ENCODE peak calls at places on chromosomes 16 and 17, in nine cellular contexts. One of them, this sample, is unnamed.

GRCh38 chr17:50307654-50308053 is 33.4 kb downstream of the TMEM92 start:
- DNase-seq in SK-N-SH: no peak
- DNase-seq in ovary: no peak
- DNase-seq in A549: no peak
- DNase-seq in tibial nerve: no peak
- DNase-seq in GM12878: no peak
- DNase-seq in stomach: peak; percentile 84
- DNase-seq in transverse colon: no peak
- DNase-seq in suprapubic skin: no peak
- DNase-seq in this sample: no peak

GRCh38 chr16:46839986-46840443 is 9.0 kb upstream of the C16orf87 start:
- DNase-seq in SK-N-SH: no peak
- DNase-seq in ovary: no peak
- DNase-seq in A549: no peak
- DNase-seq in tibial nerve: no peak
- DNase-seq in GM12878: no peak
- DNase-seq in stomach: no peak
- DNase-seq in transverse colon: no peak
- DNase-seq in suprapubic skin: no peak
- DNase-seq in this sample: no peak

GRCh38 chr16:50747206-50747956 is 5.5 kb downstream of the CYLD start:
- DNase-seq in SK-N-SH: peak; percentile 30
- DNase-seq in ovary: no peak
- DNase-seq in A549: peak; percentile 22
- DNase-seq in tibial nerve: no peak
- DNase-seq in GM12878: peak; percentile 57
- DNase-seq in stomach: no peak
- DNase-seq in transverse colon: no peak
- DNase-seq in suprapubic skin: no peak
- DNase-seq in this sample: no peak

GRCh38 chr16:49649013-49649785 is 206.7 kb downstream of the ZNF423 start:
- DNase-seq in SK-N-SH: no peak
- DNase-seq in ovary: no peak
- DNase-seq in A549: no peak
- DNase-seq in tibial nerve: no peak
- DNase-seq in GM12878: no peak
- DNase-seq in stomach: no peak
- DNase-seq in transverse colon: no peak
- DNase-seq in suprapubic skin: no peak
- DNase-seq in this sample: no peak

GRCh38 chr17:35297666-35298065 is 54.8 kb downstream of the SLFN5 start:
- DNase-seq in SK-N-SH: no peak
- DNase-seq in ovary: no peak
- DNase-seq in A549: no peak
- DNase-seq in tibial nerve: no peak
- DNase-seq in GM12878: no peak
- DNase-seq in stomach: no peak
- DNase-seq in transverse colon: no peak
- DNase-seq in suprapubic skin: no peak
- DNase-seq in this sample: no peak

GRCh38 chr17:72233981-72234380 is 113.2 kb downstream of the SOX9 start:
- DNase-seq in SK-N-SH: no peak
- DNase-seq in ovary: no peak
- DNase-seq in A549: no peak
- DNase-seq in tibial nerve: no peak
- DNase-seq in GM12878: no peak
- DNase-seq in stomach: no peak
- DNase-seq in transverse colon: no peak
- DNase-seq in suprapubic skin: no peak
- DNase-seq in this sample: no peak

GRCh38 chr17:62791235-62792121 is 16.6 kb downstream of the MARCHF10 start:
- DNase-seq in SK-N-SH: no peak
- DNase-seq in ovary: no peak
- DNase-seq in A549: peak; percentile 64
- DNase-seq in tibial nerve: no peak
- DNase-seq in GM12878: no peak
- DNase-seq in stomach: no peak
- DNase-seq in transverse colon: no peak
- DNase-seq in suprapubic skin: no peak
- DNase-seq in this sample: no peak

GRCh38 chr17:67602974-67603373 is 114.8 kb upstream of the NOL11 start:
- DNase-seq in SK-N-SH: peak; percentile 42
- DNase-seq in ovary: no peak
- DNase-seq in A549: peak; percentile 61
- DNase-seq in tibial nerve: no peak
- DNase-seq in GM12878: no peak
- DNase-seq in stomach: peak; percentile 53
- DNase-seq in transverse colon: peak; percentile 22
- DNase-seq in suprapubic skin: no peak
- DNase-seq in this sample: no peak

GRCh38 chr17:45018514-45019176 is 32.8 kb downstream of the DCAKD start:
- DNase-seq in SK-N-SH: peak; percentile 65
- DNase-seq in ovary: peak; percentile 45
- DNase-seq in A549: no peak
- DNase-seq in tibial nerve: no peak
- DNase-seq in GM12878: no peak
- DNase-seq in stomach: no peak
- DNase-seq in transverse colon: peak; percentile 41
- DNase-seq in suprapubic skin: no peak
- DNase-seq in this sample: no peak

GRCh38 chr17:78559749-78560368 is 17.3 kb downstream of the DNAH17 start:
- DNase-seq in SK-N-SH: no peak
- DNase-seq in ovary: no peak
- DNase-seq in A549: no peak
- DNase-seq in tibial nerve: no peak
- DNase-seq in GM12878: no peak
- DNase-seq in stomach: no peak
- DNase-seq in transverse colon: no peak
- DNase-seq in suprapubic skin: no peak
- DNase-seq in this sample: no peak

GRCh38 chr16:89557230-89557935 is 3.1 kb upstream of the RPL13 start:
- DNase-seq in SK-N-SH: peak; percentile 88
- DNase-seq in ovary: peak; percentile 67
- DNase-seq in A549: peak; percentile 86
- DNase-seq in tibial nerve: peak; percentile 84
- DNase-seq in GM12878: no peak
- DNase-seq in stomach: peak; percentile 80
- DNase-seq in transverse colon: peak; percentile 83
- DNase-seq in suprapubic skin: no peak
- DNase-seq in this sample: peak; percentile 81

GRCh38 chr17:62869885-62870580 is 61.9 kb upstream of the MARCHF10 start:
- DNase-seq in SK-N-SH: peak; percentile 81
- DNase-seq in ovary: no peak
- DNase-seq in A549: peak; percentile 36
- DNase-seq in tibial nerve: no peak
- DNase-seq in GM12878: no peak
- DNase-seq in stomach: no peak
- DNase-seq in transverse colon: no peak
- DNase-seq in suprapubic skin: no peak
- DNase-seq in this sample: no peak

GRCh38 chr17:39599006-39599664 is 8.6 kb downstream of the NEUROD2 start:
- DNase-seq in SK-N-SH: peak; percentile 62
- DNase-seq in ovary: no peak
- DNase-seq in A549: no peak
- DNase-seq in tibial nerve: no peak
- DNase-seq in GM12878: no peak
- DNase-seq in stomach: no peak
- DNase-seq in transverse colon: no peak
- DNase-seq in suprapubic skin: no peak
- DNase-seq in this sample: no peak

GRCh38 chr16:68762996-68763756 is 26.1 kb downstream of the CDH1 start:
- DNase-seq in SK-N-SH: no peak
- DNase-seq in ovary: no peak
- DNase-seq in A549: no peak
- DNase-seq in tibial nerve: no peak
- DNase-seq in GM12878: no peak
- DNase-seq in stomach: no peak
- DNase-seq in transverse colon: no peak
- DNase-seq in suprapubic skin: no peak
- DNase-seq in this sample: no peak

GRCh38 chr16:29901607-29901945 is 1.3 kb downstream of the ASPHD1 start:
- DNase-seq in SK-N-SH: peak; percentile 59
- DNase-seq in ovary: no peak
- DNase-seq in A549: no peak
- DNase-seq in tibial nerve: no peak
- DNase-seq in GM12878: no peak
- DNase-seq in stomach: no peak
- DNase-seq in transverse colon: no peak
- DNase-seq in suprapubic skin: no peak
- DNase-seq in this sample: no peak
- H3K4me3 ChIP-seq in SK-N-SH: peak overlapping the region; percentile 54
- H3K4me3 ChIP-seq in ovary: no peak overlapping the region
- H3K4me3 ChIP-seq in A549: peak overlapping the region; percentile 68
- H3K4me3 ChIP-seq in tibial nerve: no peak overlapping the region
- H3K4me3 ChIP-seq in GM12878: no peak overlapping the region
- H3K4me3 ChIP-seq in stomach: peak overlapping the region; percentile 52
- H3K4me3 ChIP-seq in transverse colon: no peak overlapping the region
- H3K4me3 ChIP-seq in suprapubic skin: no peak overlapping the region
- H3K4me3 ChIP-seq in this sample: no peak overlapping the region

GRCh38 chr17:3885271-3885670 is 7.6 kb downstream of the CAMKK1 start:
- DNase-seq in SK-N-SH: no peak
- DNase-seq in ovary: no peak
- DNase-seq in A549: no peak
- DNase-seq in tibial nerve: no peak
- DNase-seq in GM12878: no peak
- DNase-seq in stomach: no peak
- DNase-seq in transverse colon: no peak
- DNase-seq in suprapubic skin: no peak
- DNase-seq in this sample: no peak
- H3K27ac ChIP-seq in SK-N-SH: no peak overlapping the region
- H3K27ac ChIP-seq in ovary: no peak overlapping the region
- H3K27ac ChIP-seq in A549: peak overlapping the region; percentile 22
- H3K27ac ChIP-seq in tibial nerve: no peak overlapping the region
- H3K27ac ChIP-seq in GM12878: no peak overlapping the region
- H3K27ac ChIP-seq in stomach: no peak overlapping the region
- H3K27ac ChIP-seq in transverse colon: no peak overlapping the region
- H3K27ac ChIP-seq in suprapubic skin: no peak overlapping the region
- H3K27ac ChIP-seq in this sample: no peak overlapping the region

DNA sequence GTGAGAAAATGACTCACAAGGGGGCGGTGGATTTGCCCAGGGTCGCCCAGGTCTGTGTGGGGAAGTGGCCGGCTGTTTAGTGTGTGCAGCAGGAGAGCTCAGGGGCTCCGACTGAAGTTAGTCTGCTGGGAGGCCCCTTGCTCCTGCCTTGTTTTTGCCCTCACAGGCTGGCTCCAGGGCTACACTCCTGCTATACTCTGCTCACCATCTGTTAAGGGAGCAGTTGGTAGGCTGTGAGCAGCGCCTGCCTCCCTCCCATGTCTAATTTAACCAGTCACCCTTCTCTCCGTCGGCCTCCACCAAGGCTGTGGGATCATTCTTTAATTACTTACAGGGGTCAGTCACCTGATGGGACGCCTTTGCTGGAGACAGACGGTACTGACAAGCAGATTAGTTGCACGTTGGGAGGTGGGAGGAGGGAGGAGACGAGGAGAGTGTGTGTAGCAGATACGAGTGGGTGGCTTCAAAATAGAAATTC is 35.5 kb downstream of the KSR1 start:
- DNase-seq in SK-N-SH: no peak
- DNase-seq in ovary: no peak
- DNase-seq in A549: no peak
- DNase-seq in tibial nerve: no peak
- DNase-seq in GM12878: no peak
- DNase-seq in stomach: no peak
- DNase-seq in transverse colon: no peak
- DNase-seq in suprapubic skin: no peak
- DNase-seq in this sample: no peak
- TF ChIP-seq EP300 in SK-N-SH: no peak
- TF ChIP-seq EP300 in ovary: no peak
- TF ChIP-seq EP300 in A549: no peak
- TF ChIP-seq EP300 in tibial nerve: no peak
- TF ChIP-seq EP300 in GM12878: no peak
- TF ChIP-seq EP300 in stomach: no peak
- TF ChIP-seq EP300 in transverse colon: no peak
- TF ChIP-seq EP300 in suprapubic skin: no peak
- TF ChIP-seq EP300 in this sample: no peak

GRCh38 chr16:62036101-62036806 is at the start of gene CDH8:
- DNase-seq in SK-N-SH: peak; percentile 22
- DNase-seq in ovary: no peak
- DNase-seq in A549: no peak
- DNase-seq in tibial nerve: no peak
- DNase-seq in GM12878: no peak
- DNase-seq in stomach: no peak
- DNase-seq in transverse colon: no peak
- DNase-seq in suprapubic skin: no peak
- DNase-seq in this sample: no peak

GRCh38 chr16:62035115-62036092 is 834 bp downstream of the CDH8 start:
- DNase-seq in SK-N-SH: peak; percentile 38
- DNase-seq in ovary: no peak
- DNase-seq in A549: no peak
- DNase-seq in tibial nerve: no peak
- DNase-seq in GM12878: no peak
- DNase-seq in stomach: no peak
- DNase-seq in transverse colon: no peak
- DNase-seq in suprapubic skin: no peak
- DNase-seq in this sample: no peak

GRCh38 chr16:62033065-62033464 is 3.2 kb downstream of the CDH8 start:
- DNase-seq in SK-N-SH: no peak
- DNase-seq in ovary: no peak
- DNase-seq in A549: no peak
- DNase-seq in tibial nerve: no peak
- DNase-seq in GM12878: no peak
- DNase-seq in stomach: no peak
- DNase-seq in transverse colon: no peak
- DNase-seq in suprapubic skin: no peak
- DNase-seq in this sample: no peak

GRCh38 chr16:62036807-62037135 is 533 bp upstream of the CDH8 start:
- DNase-seq in SK-N-SH: no peak
- DNase-seq in ovary: no peak
- DNase-seq in A549: no peak
- DNase-seq in tibial nerve: no peak
- DNase-seq in GM12878: no peak
- DNase-seq in stomach: no peak
- DNase-seq in transverse colon: no peak
- DNase-seq in suprapubic skin: no peak
- DNase-seq in this sample: no peak

DNA sequence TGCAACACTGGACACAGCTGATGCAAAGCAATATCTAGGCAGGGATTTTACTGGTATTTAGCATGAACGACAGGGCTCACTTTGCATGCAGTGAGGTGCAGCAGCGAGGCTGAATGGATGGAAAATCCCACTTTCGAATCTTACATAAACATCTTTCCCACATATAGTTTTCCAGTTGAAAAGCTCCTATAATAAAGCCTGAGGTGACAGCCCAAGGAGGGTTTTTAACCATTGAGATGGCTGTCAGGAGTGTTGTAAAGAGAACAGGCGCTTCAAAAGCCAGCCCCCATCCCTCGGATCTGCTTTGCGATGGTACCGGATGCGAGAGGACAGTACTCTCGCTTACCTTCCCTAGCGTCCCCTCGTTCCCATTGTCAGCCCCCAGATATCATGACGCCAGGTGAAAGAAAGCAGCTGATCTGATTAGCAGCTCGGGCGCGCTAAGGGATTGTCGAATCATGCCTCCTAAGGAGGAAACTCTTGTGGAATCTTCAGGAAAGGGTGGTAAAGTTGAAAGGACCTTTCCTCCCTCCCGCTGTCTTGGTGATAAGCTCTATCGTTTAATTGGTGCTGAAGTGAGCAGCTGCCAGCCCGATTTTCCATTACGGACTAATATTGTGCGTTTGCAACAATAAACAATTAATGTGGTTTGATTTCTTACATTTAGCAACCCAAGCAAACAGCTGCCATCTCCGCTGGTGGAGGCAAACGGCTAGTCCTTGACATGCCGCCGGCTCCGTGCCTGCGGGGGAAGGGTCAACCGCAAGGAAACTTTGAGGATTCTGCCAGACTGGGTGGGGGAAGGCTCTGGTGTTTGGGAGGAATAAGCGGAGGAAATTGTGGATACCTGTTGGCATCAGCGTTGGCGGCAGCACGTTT is 1.8 kb downstream of the CDH8 start:
- DNase-seq in SK-N-SH: no peak
- DNase-seq in ovary: no peak
- DNase-seq in A549: no peak
- DNase-seq in tibial nerve: no peak
- DNase-seq in GM12878: no peak
- DNase-seq in stomach: no peak
- DNase-seq in transverse colon: no peak
- DNase-seq in suprapubic skin: no peak
- DNase-seq in this sample: no peak
- H3K4me3 ChIP-seq in SK-N-SH: peak overlapping the region; percentile 31
- H3K4me3 ChIP-seq in ovary: no peak overlapping the region
- H3K4me3 ChIP-seq in A549: peak overlapping the region; percentile 24
- H3K4me3 ChIP-seq in tibial nerve: peak overlapping the region; percentile 41
- H3K4me3 ChIP-seq in GM12878: no peak overlapping the region
- H3K4me3 ChIP-seq in stomach: peak overlapping the region; percentile 28
- H3K4me3 ChIP-seq in transverse colon: no peak overlapping the region
- H3K4me3 ChIP-seq in suprapubic skin: peak overlapping the region; percentile 22
- H3K4me3 ChIP-seq in this sample: peak overlapping the region; percentile 38